ENCODE peak calls at places on chromosomes 13 and 19, in six cellular contexts. Z is ascending aorta, R is AG04450, E is endothelial cell of umbilical vein, M is ovary, C is tibial artery. F is an unnamed sample.

GRCh38 chr13:110813646-110814624 is 100.4 kb downstream of the ING1 start:
- DNase-seq in R (no peak), Z (no peak), E (no peak), C (no peak), M (no peak), F (no peak)

GRCh38 chr19:55228015-55228391 is 560 bp downstream of the TMEM86B start:
- DNase-seq in M (no peak), R (no peak), E (no peak), Z (no peak), C (no peak), F (no peak)

GRCh38 chr19:743168-743687 is 7.7 kb upstream of the MISP start:
- DNase-seq in C (no peak), E (no peak), M (no peak), R (no peak), Z (no peak), F (no peak)

GRCh38 chr19:1133471-1133929 is 29.7 kb downstream of the GPX4 start:
- DNase-seq in E (no peak), M (no peak), C (no peak), Z (peak; percentile 75), R (no peak), F (no peak)

GRCh38 chr13:75363371-75363770 is 118.6 kb downstream of the TBC1D4 start:
- DNase-seq in E (no peak), Z (no peak), C (no peak), M (no peak), R (no peak), F (no peak)

GRCh38 chr13:49256841-49257240 is 9.1 kb downstream of the CDADC1 start:
- DNase-seq in M (no peak), R (no peak), C (no peak), Z (no peak), E (no peak), F (no peak)

GRCh38 chr13:37753776-37754175 is 115.8 kb downstream of the TRPC4 start:
- DNase-seq in C (no peak), R (no peak), Z (no peak), E (no peak), M (no peak), F (no peak)

GRCh38 chr19:13579388-13580060 is 73.2 kb upstream of the CACNA1A start:
- DNase-seq in R (peak; percentile 16), M (no peak), Z (no peak), C (no peak), E (no peak), F (no peak)

GRCh38 chr19:44846455-44847143 is 502 bp downstream of the NECTIN2 start:
- DNase-seq in E (peak; percentile 32), C (no peak), Z (no peak), R (no peak), M (peak; percentile 72), F (no peak)

GRCh38 chr19:16849168-16849567 is 20.0 kb downstream of the SIN3B start:
- DNase-seq in Z (no peak), M (no peak), C (no peak), R (no peak), E (no peak), F (no peak)

GRCh38 chr13:74288361-74288911 is 154.2 kb upstream of the KLF12 start:
- DNase-seq in Z (no peak), E (peak; percentile 16), M (peak; percentile 14), C (no peak), R (no peak), F (no peak)

GRCh38 chr13:33110713-33111413 is 94.6 kb downstream of the KL start:
- DNase-seq in E (peak; percentile 74), M (no peak), Z (peak; percentile 77), C (peak; percentile 67), R (no peak), F (no peak)

GRCh38 chr19:45598267-45599011 is 3.6 kb downstream of the GPR4 start:
- DNase-seq in Z (no peak), C (no peak), E (peak; percentile 63), M (no peak), R (no peak), F (no peak)

GRCh38 chr19:35518313-35518712 is 4.9 kb upstream of the DMKN start:
- DNase-seq in E (no peak), R (peak; percentile 92), M (no peak), Z (no peak), C (no peak), F (no peak)

GRCh38 chr13:20177049-20177831 is 15.5 kb downstream of the GJB2 start:
- DNase-seq in R (no peak), E (no peak), C (no peak), Z (no peak), M (no peak), F (no peak)

GRCh38 chr13:113880651-113881611 is 17.1 kb upstream of the GAS6 start:
- DNase-seq in Z (no peak), C (no peak), E (peak; percentile 67), R (no peak), M (no peak), F (peak; percentile 49)

GRCh38 chr19:961866-962620 is 22.1 kb upstream of the WDR18 start:
- DNase-seq in R (no peak), E (no peak), C (no peak), Z (no peak), M (no peak), F (no peak)

GRCh38 chr13:28750187-28751045 is 31.6 kb upstream of the SLC46A3 start:
- DNase-seq in M (no peak), Z (no peak), E (peak; percentile 70), R (no peak), C (no peak), F (no peak)

GRCh38 chr13:29507356-29507755 is 88.1 kb downstream of the SLC7A1 start:
- DNase-seq in M (no peak), E (no peak), Z (no peak), C (no peak), R (no peak), F (no peak)

GRCh38 chr19:7336321-7336973 is 12.3 kb upstream of the ARHGEF18 start:
- DNase-seq in Z (no peak), C (no peak), M (no peak), R (no peak), E (no peak), F (no peak)

GRCh38 chr19:7340959-7341837 is 7.5 kb upstream of the ARHGEF18 start:
- DNase-seq in C (peak; percentile 74), Z (peak; percentile 86), R (peak; percentile 51), M (peak; percentile 92), E (peak; percentile 86), F (no peak)

GRCh38 chr19:7333198-7334118 is 15.3 kb upstream of the ARHGEF18 start:
- DNase-seq in E (peak; percentile 61), R (no peak), Z (no peak), C (no peak), M (peak; percentile 39), F (no peak)

GRCh38 chr19:7342143-7342542 is 6.6 kb upstream of the ARHGEF18 start:
- DNase-seq in C (no peak), R (no peak), Z (no peak), E (no peak), M (no peak), F (no peak)

GRCh38 chr19:7337380-7338194 is 11.2 kb upstream of the ARHGEF18 start:
- DNase-seq in M (no peak), Z (no peak), R (no peak), C (peak; percentile 57), E (no peak), F (no peak)
- H3K27ac ChIP-seq in M (no peak overlapping the region), Z (no peak overlapping the region), R (no peak overlapping the region), C (no peak overlapping the region), E (no peak overlapping the region), F (no peak overlapping the region)

GRCh38 chr19:52638601-52639000 is 446 bp upstream of the ZNF83 start:
- DNase-seq in R (peak; percentile 30), E (no peak), M (peak; percentile 33), Z (peak; percentile 73), C (peak; percentile 20), F (no peak)

GRCh38 chr19:52635786-52636570 is 2.2 kb downstream of the ZNF83 start:
- DNase-seq in R (no peak), C (no peak), Z (no peak), M (no peak), E (no peak), F (no peak)

GRCh38 chr19:52640916-52641315 is 2.8 kb upstream of the ZNF83 start:
- DNase-seq in Z (no peak), E (peak; percentile 6), R (no peak), C (no peak), M (peak; percentile 16), F (no peak)

DNA sequence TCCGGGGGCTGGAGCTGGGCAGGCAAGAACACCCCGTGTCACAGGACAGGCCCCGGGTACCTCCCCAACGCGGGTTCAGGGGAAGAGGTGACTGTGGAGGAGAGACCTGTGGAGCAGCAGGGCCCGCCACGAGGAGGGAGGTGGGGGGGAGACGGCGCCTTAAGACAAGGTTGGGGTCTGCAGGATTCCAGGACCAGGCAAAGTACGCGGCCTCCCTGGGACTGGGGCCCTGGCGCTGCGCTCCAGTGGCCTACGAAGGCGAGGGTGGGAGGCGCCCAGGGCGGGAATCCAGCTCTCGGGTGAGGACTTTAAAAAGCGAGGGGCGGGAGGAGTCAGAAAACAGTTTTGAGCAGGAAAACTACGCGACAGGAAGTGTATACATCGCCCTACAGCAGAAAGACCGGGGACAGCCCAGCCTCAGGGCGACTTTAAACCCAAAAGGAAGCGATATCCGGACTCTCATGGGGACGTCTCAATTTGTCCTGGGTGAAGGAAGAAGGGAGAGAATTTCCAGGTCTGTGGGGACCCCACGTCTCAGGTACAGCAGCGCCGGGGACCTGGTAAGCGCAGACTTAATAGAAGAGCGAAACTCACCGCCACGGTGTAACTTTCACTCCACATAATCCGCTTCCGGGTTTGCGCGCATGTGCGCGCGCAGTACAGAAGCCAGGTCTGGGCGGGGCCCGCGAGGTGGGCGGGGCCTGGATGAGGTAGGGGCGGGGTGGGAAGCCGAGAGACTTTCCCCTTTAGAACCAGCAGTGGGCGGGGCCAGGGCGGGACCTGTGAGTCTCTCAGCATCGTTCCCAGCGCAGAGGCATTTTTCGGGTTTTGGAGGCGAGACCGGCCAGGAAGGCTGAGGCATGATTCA is at the start of gene ZNF83:
- DNase-seq in M (peak; percentile 98), E (peak; percentile 95), Z (peak; percentile 99), R (peak; percentile 86), C (peak; percentile 99), F (peak; percentile 98)
- H3K4me3 ChIP-seq in M (peak within 1 kb of the TSS; percentile 44), E (peak within 1 kb of the TSS; percentile 79), Z (peak within 1 kb of the TSS; percentile 62), R (peak within 1 kb of the TSS; percentile 87), C (peak within 1 kb of the TSS; percentile 67), F (peak within 1 kb of the TSS; percentile 50)

DNA sequence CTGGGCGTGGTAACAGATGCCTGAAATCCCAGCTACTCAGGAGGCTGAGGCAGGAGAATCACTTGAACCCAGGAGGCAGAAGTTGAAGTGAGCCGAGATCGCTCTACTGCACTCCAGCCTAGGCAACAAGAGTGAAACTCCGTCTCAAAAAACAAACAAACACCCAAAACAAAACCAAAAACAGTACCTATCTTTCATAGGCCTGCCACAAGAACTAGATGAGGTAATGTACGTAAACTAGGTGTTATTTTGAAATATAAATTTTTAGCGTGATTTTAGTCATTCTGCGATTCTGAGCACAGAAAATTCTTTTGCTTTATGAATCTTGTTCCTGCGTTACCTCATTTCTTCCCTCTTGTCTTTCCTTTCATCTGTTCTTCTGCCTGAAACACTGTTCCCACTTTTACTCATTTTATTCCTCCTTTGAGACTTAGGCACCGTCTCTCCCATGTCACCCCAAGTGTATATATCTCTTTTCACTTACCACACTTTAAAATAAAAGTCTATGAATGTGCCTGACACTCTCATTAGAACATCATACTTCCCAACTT is 238.2 kb upstream of the HTR2A start:
- DNase-seq in E (no peak), M (no peak), Z (no peak), C (no peak), R (no peak), F (no peak)
- H3K27ac ChIP-seq in E (no peak overlapping the region), M (no peak overlapping the region), Z (no peak overlapping the region), C (no peak overlapping the region), R (no peak overlapping the region), F (no peak overlapping the region)

GRCh38 chr13:41133951-41134350 is 1.3 kb upstream of the KBTBD6 start:
- DNase-seq in E (no peak), C (no peak), Z (no peak), M (no peak), R (no peak), F (no peak)
- H3K4me3 ChIP-seq in E (no peak overlapping the region), C (no peak overlapping the region), Z (no peak overlapping the region), M (no peak overlapping the region), R (no peak overlapping the region), F (no peak overlapping the region)

F was measured in RWPE2.